ENCODE peak calls at places on chromosomes 3 and 15, in ten cellular contexts. J is activated gamma-delta T cell; H is T-cell; P is activated CD4-positive, CD25-positive, alpha-beta regulatory T cell; X is mammary epithelial cell; L is WERI-Rb-1; U is lower lobe of right lung; E is heart left ventricle; T is AG08396; B is left cardiac atrium. Y is an unnamed sample.
A peak's percentile ranks its signal among the peaks of the same experiment; 100 is the strongest.

GRCh38 chr15:59685737-59686297 is 3.3 kb downstream of the BNIP2 start:
- DNase-seq in J (no peak), H (no peak), P (no peak), X (peak; percentile 12), L (no peak), U (no peak), E (no peak), T (peak; percentile 12), B (no peak), Y (no peak)

GRCh38 chr3:55333923-55334322 is 153.2 kb downstream of the WNT5A start:
- DNase-seq in J (no peak), H (no peak), P (no peak), X (no peak), L (no peak), U (no peak), E (no peak), T (peak; percentile 47), B (no peak), Y (no peak)

GRCh38 chr3:193869221-193870201 is 266.4 kb upstream of the HES1 start:
- DNase-seq in J (no peak), H (no peak), P (no peak), X (peak; percentile 97), L (no peak), U (no peak), E (peak; percentile 68), T (peak; percentile 92), B (peak; percentile 74), Y (no peak)

GRCh38 chr3:187808466-187809291 is 63.4 kb upstream of the BCL6 start:
- DNase-seq in J (no peak), H (no peak), P (no peak), X (peak; percentile 79), L (peak; percentile 11), U (no peak), E (no peak), T (no peak), B (no peak), Y (no peak)

GRCh38 chr15:23759964-23760363 is 72.9 kb upstream of the NDN start:
- DNase-seq in J (no peak), H (no peak), P (no peak), X (no peak), L (peak; percentile 33), U (no peak), E (no peak), T (no peak), B (no peak), Y (no peak)

GRCh38 chr3:51974963-51975856 is at the start of gene ABHD14A:
- DNase-seq in J (peak; percentile 73), H (peak; percentile 68), P (peak; percentile 46), X (peak; percentile 67), L (peak; percentile 69), U (peak; percentile 83), E (peak; percentile 85), T (peak; percentile 95), B (peak; percentile 78), Y (peak; percentile 78)

GRCh38 chr3:170712336-170712735 is 126.5 kb upstream of the SLC7A14 start:
- DNase-seq in J (no peak), H (no peak), P (no peak), X (no peak), L (no peak), U (no peak), E (no peak), T (no peak), B (no peak), Y (no peak)

GRCh38 chr3:108406661-108407206 is 103.7 kb downstream of the MYH15 start:
- DNase-seq in J (no peak), H (peak; percentile 16), P (no peak), X (peak; percentile 64), L (no peak), U (no peak), E (no peak), T (peak; percentile 25), B (no peak), Y (no peak)

GRCh38 chr3:143736651-143737050 is 111.6 kb downstream of the SLC9A9 start:
- DNase-seq in J (no peak), H (no peak), P (no peak), X (peak; percentile 68), L (no peak), U (no peak), E (no peak), T (peak; percentile 12), B (no peak), Y (no peak)

GRCh38 chr3:122969585-122970453 is 57.7 kb downstream of the SEMA5B start:
- DNase-seq in J (no peak), H (no peak), P (no peak), X (peak; percentile 83), L (no peak), U (no peak), E (peak; percentile 58), T (no peak), B (peak; percentile 53), Y (no peak)

GRCh38 chr3:56985460-56986327 is 74.8 kb upstream of the SPATA12 start:
- DNase-seq in J (no peak), H (no peak), P (no peak), X (no peak), L (no peak), U (no peak), E (no peak), T (no peak), B (no peak), Y (no peak)

GRCh38 chr15:70617911-70618287 is 145.5 kb downstream of the UACA start:
- DNase-seq in J (no peak), H (no peak), P (no peak), X (no peak), L (no peak), U (no peak), E (no peak), T (no peak), B (no peak), Y (no peak)

GRCh38 chr15:70345251-70346019 is 247.7 kb upstream of the TLE3 start:
- DNase-seq in J (no peak), H (no peak), P (no peak), X (no peak), L (no peak), U (no peak), E (no peak), T (no peak), B (no peak), Y (no peak)

GRCh38 chr3:179750720-179751328 is 98.0 kb downstream of the USP13 start:
- DNase-seq in J (no peak), H (no peak), P (no peak), X (no peak), L (peak; percentile 16), U (no peak), E (no peak), T (peak; percentile 40), B (no peak), Y (no peak)

GRCh38 chr3:69740103-69741021 is 1.1 kb downstream of the MITF start:
- DNase-seq in J (no peak), H (no peak), P (no peak), X (peak; percentile 56), L (peak; percentile 31), U (peak; percentile 79), E (peak; percentile 40), T (peak; percentile 17), B (peak; percentile 24), Y (peak; percentile 68)

GRCh38 chr3:31959951-31960792 is 20.9 kb downstream of the OSBPL10 start:
- DNase-seq in J (no peak), H (no peak), P (no peak), X (no peak), L (no peak), U (no peak), E (no peak), T (no peak), B (no peak), Y (no peak)

GRCh38 chr3:149273096-149273751 is 51.6 kb upstream of the CP start:
- DNase-seq in J (no peak), H (peak; percentile 22), P (no peak), X (peak; percentile 69), L (peak; percentile 39), U (no peak), E (no peak), T (peak; percentile 66), B (no peak), Y (peak; percentile 40)

GRCh38 chr15:31277335-31278055 is 49.1 kb upstream of the KLF13 start:
- DNase-seq in J (no peak), H (no peak), P (no peak), X (no peak), L (no peak), U (no peak), E (no peak), T (no peak), B (no peak), Y (peak; percentile 14)

Y was measured in stomach.